ENCODE peak calls at places on chromosomes 11 and 22, in ten cellular contexts. I, D, E, K, G, S, M, H, L and Z are unnamed samples.
A peak's percentile ranks its signal among the peaks of the same experiment; 100 is the strongest.

GRCh38 chr11:131253142-131253884 is 117.1 kb upstream of the NTM start:
- DNase-seq in I (no peak), D (peak; percentile 7), E (no peak), K (no peak), G (peak; percentile 69), S (no peak), M (no peak), H (no peak), L (no peak), Z (no peak)

GRCh38 chr22:33986167-33986771 is 66.0 kb upstream of the LARGE1 start:
- DNase-seq in I (no peak), D (no peak), E (no peak), K (no peak), G (no peak), S (no peak), M (no peak), H (no peak), L (peak; percentile 30), Z (no peak)

GRCh38 chr22:22692707-22693530 is 48.5 kb downstream of the GGTLC2 start:
- DNase-seq in I (peak; percentile 75), D (peak; percentile 64), E (peak; percentile 47), K (peak; percentile 55), G (peak; percentile 63), S (peak; percentile 61), M (no peak), H (peak; percentile 61), L (peak; percentile 83), Z (no peak)

GRCh38 chr11:16893456-16894076 is 120.6 kb downstream of the PLEKHA7 start:
- DNase-seq in I (no peak), D (no peak), E (no peak), K (no peak), G (no peak), S (no peak), M (no peak), H (no peak), L (no peak), Z (no peak)

GRCh38 chr22:29623553-29624169 is 20.2 kb downstream of the NF2 start:
- DNase-seq in I (no peak), D (no peak), E (no peak), K (no peak), G (no peak), S (no peak), M (no peak), H (no peak), L (no peak), Z (no peak)

GRCh38 chr11:22711880-22712279 is 45.5 kb downstream of the GAS2 start:
- DNase-seq in I (peak; percentile 38), D (no peak), E (no peak), K (no peak), G (no peak), S (no peak), M (no peak), H (no peak), L (no peak), Z (no peak)

GRCh38 chr11:58685973-58686720 is 45.6 kb downstream of the GLYAT start:
- DNase-seq in I (no peak), D (no peak), E (no peak), K (no peak), G (no peak), S (no peak), M (no peak), H (no peak), L (no peak), Z (no peak)

GRCh38 chr11:103892603-103893002 is 143.8 kb upstream of the DDI1 start:
- DNase-seq in I (no peak), D (peak; percentile 52), E (no peak), K (no peak), G (peak; percentile 68), S (no peak), M (no peak), H (peak; percentile 25), L (no peak), Z (no peak)

GRCh38 chr11:64314146-64314804 is 3.1 kb downstream of the TRMT112 start:
- DNase-seq in I (no peak), D (no peak), E (no peak), K (no peak), G (no peak), S (no peak), M (no peak), H (no peak), L (no peak), Z (no peak)

GRCh38 chr11:71999360-71999759 is 651 bp downstream of the IL18BP start:
- DNase-seq in I (peak; percentile 47), D (peak; percentile 70), E (no peak), K (no peak), G (peak; percentile 67), S (peak; percentile 61), M (no peak), H (peak; percentile 59), L (no peak), Z (no peak)

DNA sequence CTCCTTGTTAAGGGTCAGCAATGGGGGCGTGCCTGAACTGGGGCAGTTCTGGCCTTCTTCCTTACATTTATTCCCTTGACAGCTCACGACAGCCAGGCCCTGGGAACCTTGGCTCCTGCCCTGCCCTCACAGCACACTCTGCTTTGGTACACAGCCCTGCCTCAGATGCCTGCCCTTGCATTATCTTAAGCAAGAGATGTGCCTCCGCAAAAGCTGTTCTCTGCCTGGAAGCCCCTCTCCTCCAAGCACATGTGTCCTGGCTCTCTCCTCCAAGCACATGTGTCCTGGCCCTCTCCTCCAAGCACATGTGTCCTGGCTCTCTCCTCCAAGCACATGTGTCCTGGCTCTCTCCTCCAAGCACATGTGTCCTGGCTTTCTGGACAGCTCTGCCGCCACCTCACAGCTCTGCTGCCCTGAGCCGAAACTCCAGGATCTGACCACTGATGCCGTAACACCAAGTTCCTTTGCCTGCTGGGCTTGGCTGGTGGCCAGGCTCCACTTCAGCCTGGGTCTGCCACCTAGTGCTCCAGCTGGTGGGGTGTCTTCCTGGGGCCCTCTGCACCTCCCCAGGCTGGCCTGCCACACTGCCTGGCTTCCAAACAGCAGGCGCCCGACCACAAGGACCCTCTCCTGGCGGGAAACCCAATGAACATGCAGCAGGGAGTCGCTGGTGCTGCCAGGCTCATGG is 53.1 kb downstream of the SCUBE1 start:
- DNase-seq in I (no peak), D (peak; percentile 26), E (no peak), K (no peak), G (peak; percentile 53), S (peak; percentile 83), M (peak; percentile 86), H (peak; percentile 47), L (no peak), Z (peak; percentile 83)
- H3K4me3 ChIP-seq in I (peak overlapping the region; percentile 20), D (no peak overlapping the region), E (no peak overlapping the region), K (no peak overlapping the region), G (no peak overlapping the region), S (peak overlapping the region; percentile 30), M (peak overlapping the region; percentile 31), H (no peak overlapping the region), L (no peak overlapping the region), Z (no peak overlapping the region)

GRCh38 chr11:60338053-60338452 is 11.0 kb downstream of the MS4A6E start:
- DNase-seq in I (no peak), D (no peak), E (no peak), K (no peak), G (no peak), S (no peak), M (no peak), H (no peak), L (no peak), Z (no peak)
- H3K4me3 ChIP-seq in I (no peak overlapping the region), D (no peak overlapping the region), E (no peak overlapping the region), K (no peak overlapping the region), G (no peak overlapping the region), S (no peak overlapping the region), M (no peak overlapping the region), H (no peak overlapping the region), L (no peak overlapping the region), Z (no peak overlapping the region)

DNA sequence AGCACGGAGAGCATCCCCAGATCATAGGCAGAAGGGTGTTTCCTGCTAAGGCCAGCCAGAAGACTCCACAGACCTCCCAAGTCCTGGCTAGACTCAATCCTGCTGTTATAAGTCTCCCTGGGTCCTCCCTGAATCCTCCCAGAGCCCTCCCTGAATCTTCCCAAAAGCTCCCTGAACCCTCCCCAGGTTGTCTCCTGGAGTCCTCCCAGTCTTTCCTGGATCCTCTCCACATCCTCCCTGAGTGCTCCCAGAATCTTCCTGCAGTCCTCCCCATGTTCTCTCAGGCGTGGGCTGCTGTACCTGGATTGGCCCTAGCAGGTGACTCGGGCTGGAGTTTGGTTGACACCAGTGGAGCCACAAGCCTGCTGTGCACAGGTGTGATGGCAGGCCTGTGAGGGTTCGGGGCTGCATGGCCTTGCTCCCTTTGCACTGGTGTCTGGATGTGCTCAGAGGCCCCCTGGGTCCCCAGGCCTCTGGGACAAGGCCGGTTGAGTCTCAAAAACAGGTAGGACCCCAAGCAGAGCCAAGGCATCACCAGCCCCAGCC is 11.6 kb downstream of the GP1BB start:
- DNase-seq in I (no peak), D (no peak), E (no peak), K (no peak), G (no peak), S (no peak), M (no peak), H (no peak), L (no peak), Z (no peak)
- H3K4me3 ChIP-seq in I (no peak overlapping the region), D (no peak overlapping the region), E (no peak overlapping the region), K (no peak overlapping the region), G (no peak overlapping the region), S (no peak overlapping the region), M (no peak overlapping the region), H (no peak overlapping the region), L (no peak overlapping the region), Z (no peak overlapping the region)

GRCh38 chr11:12086271-12087074 is 23.9 kb upstream of the MICAL2 start:
- DNase-seq in I (peak; percentile 57), D (peak; percentile 90), E (no peak), K (no peak), G (peak; percentile 88), S (no peak), M (peak; percentile 70), H (peak; percentile 95), L (no peak), Z (peak; percentile 89)

GRCh38 chr11:12085371-12086251 is 24.8 kb upstream of the MICAL2 start:
- DNase-seq in I (no peak), D (peak; percentile 27), E (no peak), K (no peak), G (no peak), S (no peak), M (no peak), H (no peak), L (no peak), Z (no peak)

GRCh38 chr11:12088047-12088481 is 22.3 kb upstream of the MICAL2 start:
- DNase-seq in I (no peak), D (peak; percentile 65), E (no peak), K (no peak), G (peak; percentile 68), S (no peak), M (no peak), H (peak; percentile 71), L (no peak), Z (peak; percentile 79)

GRCh38 chr11:12088531-12088930 is 21.9 kb upstream of the MICAL2 start:
- DNase-seq in I (no peak), D (no peak), E (no peak), K (no peak), G (no peak), S (no peak), M (no peak), H (no peak), L (no peak), Z (no peak)

DNA sequence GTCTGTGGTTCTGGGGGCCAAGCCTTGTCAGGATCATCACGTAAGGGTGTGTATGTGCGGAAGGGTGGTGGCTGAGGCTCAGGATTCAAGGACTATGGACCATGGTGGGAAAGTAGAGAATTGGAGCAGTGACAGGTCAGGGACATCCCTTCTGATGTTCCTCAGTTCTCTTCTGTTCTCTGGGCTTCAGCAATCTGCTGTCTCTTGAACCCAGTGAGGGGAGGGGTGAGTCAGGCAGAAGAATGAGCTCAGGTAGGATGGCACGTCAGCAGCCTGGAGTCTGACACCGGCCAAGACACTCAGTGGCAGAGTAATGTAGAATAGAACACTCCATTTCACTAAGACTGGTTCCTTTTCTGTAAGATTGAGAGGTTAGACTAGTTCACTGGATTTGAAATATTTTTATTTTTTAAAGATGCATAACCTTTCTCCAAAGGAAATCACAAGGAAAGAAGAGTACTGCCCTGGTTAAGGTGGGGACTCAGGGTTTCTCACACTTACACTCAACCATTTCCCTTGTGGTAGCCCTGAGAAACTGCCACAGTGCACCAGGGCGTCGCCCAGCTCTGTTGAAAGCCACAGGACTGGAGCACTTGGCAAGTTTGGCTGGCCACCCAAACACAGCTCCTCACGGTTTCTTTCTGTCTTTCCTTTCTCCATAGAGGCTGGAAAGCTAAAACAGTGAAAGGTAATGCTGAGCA is 23.2 kb upstream of the MICAL2 start:
- DNase-seq in I (no peak), D (peak; percentile 63), E (no peak), K (peak; percentile 35), G (peak; percentile 51), S (no peak), M (no peak), H (peak; percentile 82), L (no peak), Z (peak; percentile 80)
- H3K4me3 ChIP-seq in I (no peak overlapping the region), D (peak overlapping the region; percentile 44), E (no peak overlapping the region), K (peak overlapping the region; percentile 19), G (no peak overlapping the region), S (no peak overlapping the region), M (no peak overlapping the region), H (no peak overlapping the region), L (no peak overlapping the region), Z (peak overlapping the region; percentile 30)